ENCODE peak calls at places on chromosomes 1 and 21, in eight cellular contexts. Z is fibroblast of lung, P is heart right ventricle, N is endothelial cell of umbilical vein, Q is AG04449, R is AG10803, E is AG04450, U is GM06990. F is an unnamed sample.

GRCh38 chr1:203985676-203986075 is 87.2 kb upstream of the SOX13 start:
- DNase-seq in U (no peak), R (no peak), N (no peak), P (no peak), E (no peak), Q (no peak), Z (no peak), F (no peak)

GRCh38 chr1:219917851-219918466 is 10.4 kb downstream of the SLC30A10 start:
- DNase-seq in Z (peak; percentile 6), R (no peak), N (no peak), U (no peak), E (no peak), P (no peak), Q (no peak), F (no peak)

GRCh38 chr1:214003233-214003632 is 15.5 kb downstream of the PROX1 start:
- DNase-seq in Z (no peak), E (no peak), P (no peak), N (peak; percentile 51), Q (no peak), U (no peak), R (no peak), F (no peak)

GRCh38 chr1:22919341-22920025 is 53.2 kb downstream of the LACTBL1 start:
- DNase-seq in E (no peak), U (no peak), P (no peak), N (no peak), R (peak; percentile 42), Q (no peak), Z (no peak), F (no peak)

GRCh38 chr1:53366901-53367502 is 39.1 kb upstream of the LRP8 start:
- DNase-seq in N (no peak), Q (no peak), U (no peak), E (no peak), P (no peak), R (no peak), Z (no peak), F (no peak)

GRCh38 chr1:18794561-18794960 is 64.9 kb downstream of the TAS1R2 start:
- DNase-seq in Z (no peak), U (no peak), P (no peak), N (no peak), Q (no peak), R (no peak), E (no peak), F (no peak)

GRCh38 chr1:9687876-9688582 is 36.5 kb downstream of the PIK3CD start:
- DNase-seq in N (peak; percentile 22), R (no peak), E (no peak), P (no peak), U (no peak), Q (no peak), Z (no peak), F (no peak)

GRCh38 chr1:39733161-39733560 is 5.5 kb upstream of the PPIE start:
- DNase-seq in U (no peak), R (no peak), N (no peak), Q (no peak), Z (no peak), E (no peak), P (no peak), F (no peak)

GRCh38 chr1:76640092-76640491 is 227.2 kb upstream of the ST6GALNAC5 start:
- DNase-seq in Z (peak; percentile 84), P (no peak), R (peak; percentile 69), Q (no peak), N (no peak), E (no peak), U (no peak), F (no peak)

GRCh38 chr1:23168079-23168461 is 586 bp downstream of the LUZP1 start:
- DNase-seq in Z (no peak), U (no peak), R (no peak), P (peak; percentile 48), Q (no peak), E (no peak), N (no peak), F (no peak)

GRCh38 chr1:13890766-13891165 is 190.8 kb downstream of the PRDM2 start:
- DNase-seq in Q (no peak), U (no peak), E (no peak), N (no peak), P (no peak), Z (no peak), R (no peak), F (no peak)

GRCh38 chr1:118504231-118504644 is 319.2 kb upstream of the SPAG17 start:
- DNase-seq in Q (no peak), N (no peak), R (no peak), E (no peak), Z (no peak), P (no peak), U (no peak), F (no peak)

GRCh38 chr1:197066719-197067456 is at the start of gene F13B:
- DNase-seq in Z (peak; percentile 7), Q (no peak), E (no peak), R (no peak), P (no peak), N (no peak), U (no peak), F (no peak)

GRCh38 chr1:46611691-46612221 is 4.9 kb downstream of the MOB3C start:
- DNase-seq in R (no peak), Z (no peak), N (no peak), Q (no peak), E (no peak), U (no peak), P (no peak), F (no peak)

GRCh38 chr1:78840447-78841251 is 165.9 kb downstream of the ADGRL4 start:
- DNase-seq in P (no peak), U (no peak), E (peak; percentile 55), R (peak; percentile 71), Q (peak; percentile 51), Z (peak; percentile 83), N (peak; percentile 6), F (peak; percentile 39)

GRCh38 chr1:183339556-183340167 is 78.5 kb downstream of the NMNAT2 start:
- DNase-seq in P (no peak), Z (no peak), U (no peak), Q (no peak), R (no peak), E (no peak), N (no peak), F (no peak)

GRCh38 chr1:154753426-154753825 is 116.7 kb downstream of the KCNN3 start:
- DNase-seq in E (no peak), Z (no peak), Q (no peak), U (no peak), R (no peak), P (no peak), N (no peak), F (no peak)

GRCh38 chr1:8679411-8679800 is 138.0 kb downstream of the RERE start:
- DNase-seq in R (no peak), Q (no peak), N (peak; percentile 57), P (no peak), E (no peak), U (no peak), Z (peak; percentile 57), F (no peak)

GRCh38 chr21:34613679-34614442 is 1.1 kb downstream of the RCAN1 start:
- DNase-seq in Z (no peak), E (no peak), R (peak; percentile 9), N (peak; percentile 18), P (no peak), U (no peak), Q (no peak), F (no peak)

GRCh38 chr1:240149488-240150094 is 57.9 kb downstream of the FMN2 start:
- DNase-seq in Z (peak; percentile 56), U (no peak), R (peak; percentile 53), E (no peak), N (peak; percentile 37), P (no peak), Q (no peak), F (no peak)

GRCh38 chr1:54125671-54126070 is 27.1 kb downstream of the CDCP2 start:
- DNase-seq in P (peak; percentile 35), N (peak; percentile 55), Q (no peak), E (no peak), Z (peak; percentile 17), R (no peak), U (no peak), F (no peak)

GRCh38 chr1:201126463-201126831 is 537 bp downstream of the ASCL5 start:
- DNase-seq in Z (no peak), P (no peak), N (no peak), U (no peak), E (no peak), R (no peak), Q (no peak), F (no peak)

GRCh38 chr21:19236209-19236608 is 832.6 kb upstream of the TMPRSS15 start:
- DNase-seq in N (no peak), E (no peak), Z (no peak), R (no peak), U (no peak), P (no peak), Q (no peak), F (no peak)

GRCh38 chr1:227944066-227944930 is 3.4 kb downstream of the WNT9A start:
- DNase-seq in R (no peak), N (no peak), U (no peak), P (no peak), Q (no peak), E (no peak), Z (peak; percentile 4), F (no peak)

GRCh38 chr1:227942021-227942715 is 5.6 kb downstream of the WNT9A start:
- DNase-seq in R (no peak), P (no peak), N (no peak), Q (no peak), E (no peak), U (no peak), Z (no peak), F (no peak)

GRCh38 chr1:227943354-227943753 is 4.4 kb downstream of the WNT9A start:
- DNase-seq in P (no peak), R (no peak), Z (no peak), U (no peak), N (no peak), E (no peak), Q (no peak), F (no peak)

GRCh38 chr1:227941509-227942020 is 6.2 kb downstream of the WNT9A start:
- DNase-seq in U (no peak), Z (no peak), N (no peak), P (no peak), R (no peak), Q (no peak), E (no peak), F (no peak)

GRCh38 chr1:227942716-227943261 is 4.9 kb downstream of the WNT9A start:
- DNase-seq in Z (no peak), Q (no peak), N (no peak), P (no peak), R (no peak), E (no peak), U (no peak), F (no peak)
- H3K4me3 ChIP-seq in Z (no peak overlapping the region), Q (no peak overlapping the region), N (no peak overlapping the region), P (no peak overlapping the region), R (no peak overlapping the region), E (no peak overlapping the region), U (no peak overlapping the region), F (no peak overlapping the region)

GRCh38 chr1:169550294-169550693 is 36.0 kb downstream of the F5 start:
- DNase-seq in Z (peak; percentile 55), U (peak; percentile 6), P (no peak), E (no peak), Q (no peak), R (peak; percentile 42), N (peak; percentile 58), F (no peak)
- TF ChIP-seq CTCF in Z (peak; percentile 32), U (peak; percentile 48), P (peak; percentile 41), E (peak; percentile 52), Q (peak; percentile 32), R (peak; percentile 56), N (peak; percentile 35), F (peak; percentile 34)

GRCh38 chr1:218459450-218459849 is 114.3 kb downstream of the TGFB2 start:
- DNase-seq in E (no peak), Q (no peak), R (no peak), Z (no peak), U (no peak), P (peak; percentile 37), N (peak; percentile 86), F (no peak)
- H3K4me3 ChIP-seq in E (no peak overlapping the region), Q (no peak overlapping the region), R (no peak overlapping the region), Z (no peak overlapping the region), U (no peak overlapping the region), P (no peak overlapping the region), N (no peak overlapping the region), F (no peak overlapping the region)

GRCh38 chr1:110207831-110208230 is 2.3 kb upstream of the KCNC4 start:
- DNase-seq in Q (no peak), P (peak; percentile 74), E (no peak), Z (peak; percentile 49), R (peak; percentile 31), N (peak; percentile 49), U (no peak), F (no peak)
- TF ChIP-seq CTCF in Q (peak; percentile 94), P (peak; percentile 88), E (peak; percentile 92), Z (peak; percentile 93), R (peak; percentile 94), N (peak; percentile 79), U (peak; percentile 92), F (peak; percentile 97)

F was measured in AG09309.